ENCODE peak calls at places on chromosomes 3 and 15, in ten cellular contexts. T, N, P, F, Q, Y, E, M, X and I are unnamed samples. For H3K36me3, the result is how much of the 10 kb centered on the place peaks cover.

GRCh38 chr3:59994720-59995304 is 945.0 kb upstream of the CFAP20DC start:
- DNase-seq in T (no peak), N (no peak), P (no peak), F (no peak), Q (no peak), Y (no peak), E (no peak), M (no peak), X (no peak), I (no peak)

GRCh38 chr15:33021806-33022389 is 172.6 kb downstream of the FMN1 start:
- DNase-seq in T (no peak), N (peak), P (peak), F (peak), Q (peak), Y (peak), E (no peak), M (peak), X (no peak), I (peak)

GRCh38 chr3:103385991-103386390 is 951.2 kb downstream of the ZPLD1 start:
- DNase-seq in T (no peak), N (no peak), P (no peak), F (no peak), Q (no peak), Y (no peak), E (no peak), M (no peak), X (no peak), I (no peak)

GRCh38 chr15:85840079-85840801 is 45.5 kb upstream of the KLHL25 start:
- DNase-seq in T (peak), N (peak), P (peak), F (peak), Q (peak), Y (peak), E (peak), M (peak), X (peak), I (peak)

GRCh38 chr3:30370681-30371271 is 235.6 kb upstream of the TGFBR2 start:
- DNase-seq in T (no peak), N (no peak), P (peak), F (no peak), Q (peak), Y (peak), E (no peak), M (no peak), X (no peak), I (no peak)

GRCh38 chr15:86863226-86863915 is 783.7 kb downstream of the AGBL1 start:
- DNase-seq in T (no peak), N (no peak), P (peak), F (no peak), Q (no peak), Y (peak), E (no peak), M (no peak), X (no peak), I (no peak)

GRCh38 chr3:123122525-123123315 is 55.9 kb downstream of the PDIA5 start:
- DNase-seq in T (no peak), N (no peak), P (no peak), F (no peak), Q (no peak), Y (peak), E (no peak), M (no peak), X (peak), I (no peak)

GRCh38 chr3:17076940-17077605 is 192.3 kb downstream of the PLCL2 start:
- DNase-seq in T (no peak), N (no peak), P (no peak), F (no peak), Q (no peak), Y (no peak), E (no peak), M (no peak), X (no peak), I (no peak)

GRCh38 chr15:34373951-34374350 is 7.0 kb upstream of the LPCAT4 start:
- DNase-seq in T (peak), N (no peak), P (no peak), F (no peak), Q (no peak), Y (no peak), E (no peak), M (no peak), X (no peak), I (no peak)

GRCh38 chr3:1998739-1999138 is 99.9 kb upstream of the CNTN4 start:
- DNase-seq in T (no peak), N (no peak), P (no peak), F (no peak), Q (no peak), Y (no peak), E (no peak), M (no peak), X (no peak), I (no peak)

GRCh38 chr3:131174752-131175151 is 148.1 kb downstream of the NEK11 start:
- DNase-seq in T (no peak), N (no peak), P (peak), F (peak), Q (no peak), Y (peak), E (no peak), M (no peak), X (no peak), I (no peak)

GRCh38 chr3:40470706-40471105 is 6.2 kb upstream of the ZNF619 start:
- DNase-seq in T (no peak), N (no peak), P (no peak), F (no peak), Q (no peak), Y (no peak), E (no peak), M (no peak), X (no peak), I (no peak)

GRCh38 chr15:74835312-74835823 is 7.6 kb downstream of the ULK3 start:
- DNase-seq in T (peak), N (peak), P (peak), F (peak), Q (peak), Y (peak), E (peak), M (peak), X (no peak), I (peak)

GRCh38 chr15:29674661-29675533 is 147.4 kb downstream of the TJP1 start:
- DNase-seq in T (peak), N (peak), P (peak), F (no peak), Q (peak), Y (peak), E (no peak), M (peak), X (peak), I (peak)

GRCh38 chr3:178436773-178437172 is 99.5 kb upstream of the KCNMB2 start:
- DNase-seq in T (no peak), N (peak), P (peak), F (peak), Q (peak), Y (peak), E (no peak), M (peak), X (no peak), I (no peak)

GRCh38 chr3:149646181-149646766 is 11.6 kb downstream of the WWTR1 start:
- DNase-seq in T (no peak), N (no peak), P (no peak), F (no peak), Q (peak), Y (peak), E (no peak), M (no peak), X (no peak), I (no peak)

GRCh38 chr15:74042603-74043424 is 39.5 kb downstream of the GOLGA6A start:
- DNase-seq in T (no peak), N (no peak), P (no peak), F (no peak), Q (no peak), Y (no peak), E (no peak), M (no peak), X (no peak), I (no peak)

GRCh38 chr3:61530355-61530754 is 31.0 kb upstream of the PTPRG start:
- DNase-seq in T (no peak), N (peak), P (peak), F (peak), Q (peak), Y (peak), E (no peak), M (peak), X (no peak), I (no peak)

GRCh38 chr15:51093865-51094605 is 671 bp downstream of the TNFAIP8L3 start:
- DNase-seq in T (peak), N (peak), P (peak), F (no peak), Q (peak), Y (peak), E (no peak), M (peak), X (peak), I (no peak)

GRCh38 chr3:5022966-5023776 is 43.9 kb downstream of the BHLHE40 start:
- DNase-seq in T (no peak), N (peak), P (peak), F (no peak), Q (peak), Y (peak), E (no peak), M (peak), X (no peak), I (no peak)

GRCh38 chr15:69760890-69761568 is 308.4 kb downstream of the RPLP1 start:
- DNase-seq in T (no peak), N (no peak), P (no peak), F (peak), Q (peak), Y (peak), E (peak), M (no peak), X (peak), I (peak)

GRCh38 chr15:39468828-39469227 is 112.1 kb upstream of the THBS1 start:
- DNase-seq in T (no peak), N (no peak), P (no peak), F (no peak), Q (no peak), Y (no peak), E (no peak), M (no peak), X (no peak), I (no peak)

GRCh38 chr3:78988324-78988723 is 779.5 kb downstream of the ROBO1 start:
- DNase-seq in T (no peak), N (no peak), P (no peak), F (no peak), Q (peak), Y (peak), E (no peak), M (no peak), X (no peak), I (no peak)

GRCh38 chr3:47225310-47225906 is 57.2 kb downstream of the KIF9 start:
- DNase-seq in T (no peak), N (no peak), P (peak), F (peak), Q (no peak), Y (peak), E (no peak), M (no peak), X (no peak), I (no peak)

GRCh38 chr3:118850687-118851086 is 184.0 kb downstream of the IGSF11 start:
- DNase-seq in T (no peak), N (peak), P (peak), F (no peak), Q (no peak), Y (no peak), E (no peak), M (peak), X (no peak), I (no peak)

GRCh38 chr3:70550723-70551319 is 238.4 kb upstream of the MDFIC2 start:
- DNase-seq in T (peak), N (peak), P (peak), F (peak), Q (peak), Y (peak), E (peak), M (no peak), X (peak), I (peak)

GRCh38 chr3:22980346-22980745 is 222.8 kb upstream of the UBE2E2 start:
- DNase-seq in T (no peak), N (no peak), P (peak), F (no peak), Q (no peak), Y (no peak), E (no peak), M (no peak), X (no peak), I (no peak)

GRCh38 chr3:184399410-184399809 is 19.6 kb downstream of the CHRD start:
- DNase-seq in T (no peak), N (peak), P (peak), F (no peak), Q (no peak), Y (peak), E (no peak), M (peak), X (no peak), I (no peak)

GRCh38 chr3:187832202-187832601 is 86.9 kb upstream of the BCL6 start:
- DNase-seq in T (no peak), N (peak), P (no peak), F (peak), Q (no peak), Y (no peak), E (no peak), M (no peak), X (no peak), I (no peak)

DNA sequence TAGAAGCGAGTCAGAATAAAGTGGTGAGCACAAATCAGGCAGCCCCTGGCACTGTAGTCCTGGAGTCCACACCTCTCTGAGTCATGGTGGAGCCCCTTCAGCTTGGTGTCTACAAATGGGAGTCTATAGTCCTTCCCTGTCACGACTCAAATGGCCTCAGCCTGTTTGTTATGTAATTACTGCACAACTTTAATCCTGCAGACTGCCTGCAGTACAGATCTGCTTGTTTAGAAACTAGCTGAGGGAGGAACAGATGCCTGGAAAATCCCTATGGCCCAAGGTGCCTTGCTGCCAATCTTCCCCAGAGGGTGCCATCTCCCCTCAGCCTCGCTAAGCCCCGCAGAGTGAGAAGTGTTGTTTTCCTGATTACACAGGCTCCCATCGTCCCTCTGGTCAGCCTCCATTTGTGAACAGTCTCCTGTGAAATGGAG is 3.9 kb upstream of the CXCR6 start:
- DNase-seq in T (no peak), N (no peak), P (peak), F (no peak), Q (no peak), Y (peak), E (no peak), M (no peak), X (no peak), I (no peak)
- H3K36me3 ChIP-seq in T (under half), N (under half), P (under half), F (under half), Q (under half), Y (under half), E (under half), M (under half), X (under half), I (under half)

DNA sequence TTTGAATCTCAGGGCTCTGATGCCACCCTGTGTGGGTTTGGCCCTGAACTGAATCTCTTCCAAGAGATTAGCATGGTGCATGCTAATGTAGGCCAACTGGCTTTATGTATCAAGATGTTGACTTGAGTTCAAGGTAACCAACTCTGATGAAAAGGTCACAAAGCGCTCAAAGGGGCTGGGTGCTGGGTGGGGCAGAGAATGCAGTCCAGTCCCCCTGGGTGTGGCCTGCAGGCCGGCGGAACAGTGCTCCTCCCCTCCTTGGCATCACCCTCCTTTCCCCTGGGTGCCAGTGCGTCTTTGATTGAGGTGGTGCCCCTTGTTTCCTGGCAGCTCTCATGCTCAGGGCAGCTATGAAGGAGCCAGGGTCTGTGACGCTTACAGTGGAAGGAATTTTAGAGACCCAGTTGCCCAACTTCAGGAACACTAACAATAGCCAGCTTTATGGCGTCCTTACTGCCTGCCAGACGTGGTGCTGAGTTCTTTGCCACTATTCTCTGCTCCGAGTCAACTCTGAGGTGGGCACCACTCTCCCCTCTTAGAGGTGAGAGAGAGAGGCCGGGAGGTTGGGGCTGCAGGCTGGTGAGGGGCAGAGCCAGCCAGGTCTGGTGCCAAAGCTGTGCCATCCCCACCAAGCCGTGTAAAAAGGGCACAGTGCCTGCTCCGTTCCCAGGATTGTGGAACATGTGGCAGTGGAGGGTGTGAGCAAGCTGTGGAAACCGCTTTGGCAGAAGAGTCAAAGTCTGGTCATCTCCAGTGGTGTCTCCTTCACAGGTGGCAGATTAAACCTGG is 9.8 kb downstream of the SYNM start:
- DNase-seq in T (peak), N (no peak), P (no peak), F (no peak), Q (no peak), Y (no peak), E (no peak), M (no peak), X (no peak), I (no peak)
- H3K36me3 ChIP-seq in T (under half), N (under half), P (under half), F (under half), Q (under half), Y (under half), E (under half), M (under half), X (under half), I (half or more)

DNA sequence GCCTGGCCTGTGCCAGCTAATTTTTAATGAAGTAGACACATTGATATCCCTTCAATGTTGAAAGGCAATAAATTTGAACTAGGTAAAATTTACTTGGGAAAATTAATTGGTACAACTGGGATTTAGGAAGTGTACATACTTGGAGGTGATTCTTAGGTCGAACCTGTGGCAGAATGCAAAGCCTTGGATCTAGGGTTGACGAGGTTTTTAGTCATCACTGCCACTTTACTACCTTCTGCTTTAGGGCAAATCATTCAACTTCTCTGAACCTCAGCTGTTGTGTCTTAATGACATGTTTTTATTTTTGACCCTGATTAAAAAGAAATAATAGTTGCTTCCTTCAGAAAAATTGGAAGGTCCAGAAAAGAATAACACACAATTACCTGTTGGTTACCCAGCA is 2.5 kb downstream of the APPL1 start:
- DNase-seq in T (no peak), N (no peak), P (no peak), F (no peak), Q (no peak), Y (no peak), E (no peak), M (no peak), X (no peak), I (no peak)
- H3K36me3 ChIP-seq in T (under half), N (under half), P (under half), F (under half), Q (under half), Y (under half), E (under half), M (under half), X (under half), I (under half)

GRCh38 chr3:49675912-49676311 is 1.8 kb downstream of the APEH start:
- DNase-seq in T (no peak), N (no peak), P (no peak), F (no peak), Q (no peak), Y (no peak), E (no peak), M (no peak), X (no peak), I (no peak)

GRCh38 chr3:49680493-49681231 is 6.5 kb downstream of the APEH start:
- DNase-seq in T (no peak), N (no peak), P (no peak), F (no peak), Q (no peak), Y (peak), E (no peak), M (no peak), X (no peak), I (no peak)

GRCh38 chr3:49681232-49681522 is 7.0 kb downstream of the APEH start:
- DNase-seq in T (no peak), N (no peak), P (no peak), F (no peak), Q (no peak), Y (no peak), E (no peak), M (no peak), X (no peak), I (no peak)

GRCh38 chr3:49683162-49683561 is 6.1 kb downstream of the MST1 start:
- DNase-seq in T (no peak), N (no peak), P (no peak), F (no peak), Q (no peak), Y (no peak), E (no peak), M (no peak), X (no peak), I (no peak)

GRCh38 chr3:49681543-49681942 is 7.4 kb downstream of the APEH start:
- DNase-seq in T (no peak), N (no peak), P (no peak), F (no peak), Q (no peak), Y (no peak), E (no peak), M (no peak), X (no peak), I (no peak)
- H3K36me3 ChIP-seq in T (half or more), N (under half), P (under half), F (under half), Q (under half), Y (under half), E (half or more), M (half or more), X (under half), I (under half)

GRCh38 chr3:81496407-81497104 is 264.9 kb downstream of the GBE1 start:
- DNase-seq in T (no peak), N (peak), P (peak), F (no peak), Q (no peak), Y (no peak), E (no peak), M (no peak), X (no peak), I (no peak)
- H3K36me3 ChIP-seq in T (under half), N (under half), P (under half), F (under half), Q (under half), Y (under half), E (under half), M (under half), X (under half), I (under half)

GRCh38 chr3:50605901-50606326 is 5.7 kb downstream of the CISH start:
- DNase-seq in T (no peak), N (no peak), P (no peak), F (no peak), Q (no peak), Y (no peak), E (no peak), M (no peak), X (no peak), I (no peak)
- H3K36me3 ChIP-seq in T (under half), N (under half), P (under half), F (under half), Q (under half), Y (under half), E (under half), M (under half), X (under half), I (under half)

DNA sequence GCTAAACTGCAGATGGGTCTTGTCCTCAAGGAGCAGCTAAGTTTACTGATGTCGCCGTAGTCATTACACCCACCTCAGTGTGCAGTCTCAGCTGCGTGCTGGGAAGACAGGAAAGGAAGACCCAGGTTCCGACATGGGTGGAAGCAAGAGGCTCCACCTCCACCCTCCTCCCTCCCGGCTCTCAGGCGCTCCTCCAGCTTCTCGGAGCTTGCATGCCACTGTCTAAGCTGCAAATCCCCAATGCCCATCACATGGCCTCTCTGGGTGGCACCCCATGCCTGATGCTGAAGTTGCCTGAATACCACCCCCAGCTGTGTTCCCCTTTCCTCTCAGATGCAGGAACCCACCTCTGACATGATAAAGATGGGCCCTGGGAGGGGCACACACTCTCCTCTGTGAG is 58.5 kb downstream of the MGLL start:
- DNase-seq in T (no peak), N (no peak), P (no peak), F (no peak), Q (no peak), Y (no peak), E (no peak), M (no peak), X (peak), I (no peak)
- H3K36me3 ChIP-seq in T (under half), N (under half), P (under half), F (under half), Q (under half), Y (under half), E (under half), M (under half), X (under half), I (under half)

GRCh38 chr3:15215996-15216395 is 9.9 kb downstream of the CAPN7 start:
- DNase-seq in T (no peak), N (no peak), P (no peak), F (no peak), Q (no peak), Y (peak), E (no peak), M (no peak), X (no peak), I (no peak)
- H3K36me3 ChIP-seq in T (half or more), N (under half), P (under half), F (half or more), Q (under half), Y (half or more), E (half or more), M (under half), X (under half), I (under half)